ENCODE peak calls at places on chromosomes 3 and 15, in eight cellular contexts. Z is activated CD4-positive, alpha-beta T cell treated with anti-CD3 and anti-CD28 coated beads for 4 hours; U is frontal cortex; I is NCI-H2081; W is GM23338; M is left cardiac atrium; T is A172; N is astrocyte of the cerebellum. E is an unnamed sample.

GRCh38 chr15:101554115-101554915 is 64.8 kb upstream of the PCSK6 start:
- DNase-seq in U (no peak), W (no peak), M (no peak), T (no peak), I (no peak), N (no peak), Z (no peak), E (no peak)

GRCh38 chr3:100561459-100562158 is 47.8 kb upstream of the ADGRG7 start:
- DNase-seq in M (no peak), I (no peak), W (peak; percentile 64), N (peak; percentile 46), T (no peak), Z (no peak), U (no peak), E (no peak)

GRCh38 chr3:111070772-111071256 is 802 bp upstream of the NECTIN3 start:
- DNase-seq in W (peak; percentile 84), M (no peak), I (no peak), T (no peak), N (peak; percentile 63), U (no peak), Z (peak; percentile 22), E (no peak)

GRCh38 chr3:48655586-48655985 is 7.1 kb downstream of the CELSR3 start:
- DNase-seq in N (no peak), Z (peak; percentile 76), I (no peak), W (no peak), T (no peak), M (no peak), U (no peak), E (no peak)

GRCh38 chr3:70000563-70001081 is 1.1 kb downstream of the SAMMSON start:
- DNase-seq in U (no peak), W (no peak), T (peak; percentile 22), M (no peak), Z (no peak), N (no peak), I (peak; percentile 62), E (no peak)

GRCh38 chr15:67998599-67999122 is 55.5 kb upstream of the PIAS1 start:
- DNase-seq in N (no peak), M (no peak), U (no peak), W (no peak), Z (no peak), T (no peak), I (peak; percentile 4), E (no peak)

GRCh38 chr3:188037116-188037718 is 116.7 kb upstream of the LPP start:
- DNase-seq in N (no peak), M (no peak), Z (no peak), W (peak; percentile 73), U (no peak), I (peak; percentile 23), T (peak; percentile 62), E (no peak)

GRCh38 chr3:150746791-150747590 is 16.0 kb downstream of the SIAH2 start:
- DNase-seq in W (no peak), Z (no peak), N (no peak), T (no peak), U (no peak), I (no peak), M (no peak), E (no peak)

GRCh38 chr3:119222400-119222799 is 18.3 kb downstream of the B4GALT4 start:
- DNase-seq in W (no peak), I (no peak), N (no peak), U (no peak), T (no peak), Z (no peak), M (no peak), E (no peak)

GRCh38 chr3:52088445-52089367 is 32.3 kb upstream of the DUSP7 start:
- DNase-seq in W (no peak), M (peak; percentile 52), N (no peak), I (no peak), U (no peak), T (no peak), Z (no peak), E (no peak)

GRCh38 chr3:197002701-197003454 is 26.7 kb downstream of the MELTF start:
- DNase-seq in W (peak; percentile 67), I (peak; percentile 88), U (peak; percentile 95), T (peak; percentile 45), N (no peak), Z (peak; percentile 91), M (peak; percentile 84), E (peak; percentile 95)

GRCh38 chr3:37338500-37338899 is 164.1 kb upstream of the LRRFIP2 start:
- DNase-seq in T (no peak), Z (no peak), U (no peak), W (no peak), I (no peak), N (no peak), M (no peak), E (no peak)

GRCh38 chr3:57158813-57159678 is 6.1 kb downstream of the IL17RD start:
- DNase-seq in Z (no peak), M (no peak), T (peak; percentile 72), W (peak; percentile 79), N (no peak), U (no peak), I (peak; percentile 8), E (no peak)

GRCh38 chr3:139202226-139202958 is 141.4 kb upstream of the MRPS22 start:
- DNase-seq in I (no peak), T (no peak), N (no peak), M (no peak), W (peak; percentile 85), U (no peak), Z (no peak), E (peak; percentile 20)

GRCh38 chr3:42610978-42611377 is 10.5 kb downstream of the NKTR start:
- DNase-seq in W (no peak), U (no peak), I (no peak), Z (no peak), M (no peak), T (no peak), N (no peak), E (no peak)

GRCh38 chr3:31356941-31357340 is 175.8 kb upstream of the STT3B start:
- DNase-seq in M (peak; percentile 21), Z (no peak), T (peak; percentile 48), U (no peak), N (no peak), W (peak; percentile 28), I (no peak), E (no peak)

GRCh38 chr15:35667908-35668307 is 121.9 kb upstream of the DPH6 start:
- DNase-seq in W (no peak), U (no peak), N (no peak), T (no peak), Z (no peak), I (no peak), M (no peak), E (no peak)

GRCh38 chr3:100316656-100317069 is 17.9 kb upstream of the NIT2 start:
- DNase-seq in I (peak; percentile 39), M (peak; percentile 37), W (peak; percentile 77), N (peak; percentile 53), U (no peak), Z (peak; percentile 16), T (peak; percentile 57), E (no peak)

GRCh38 chr3:69927571-69927970 is 72.0 kb upstream of the SAMMSON start:
- DNase-seq in Z (no peak), N (no peak), W (no peak), M (no peak), T (no peak), U (no peak), I (no peak), E (no peak)

E was measured in HuH-7.5.